ENCODE peak calls at places on chromosomes 5 and 9, in eight cellular contexts. Y is NCI-H82; U is activated CD4-positive, alpha-beta T cell treated with anti-CD3 and anti-CD28 coated beads, Interleukin-2, amount 50 U/mL, for 1 hour; I is HCT116; D is HFF-Myc; B is activated CD8-positive, alpha-beta memory T cell treated with anti-CD3 and anti-CD28 coated beads for 48 hours; J is central memory CD8-positive, alpha-beta T cell; H is HepG2. F is an unnamed sample.

GRCh38 chr9:136095495-136096058 is 488 bp upstream of the NACC2 start:
- DNase-seq in Y (no peak), U (no peak), I (no peak), D (no peak), B (no peak), J (no peak), H (no peak), F (no peak)

GRCh38 chr9:13719410-13719809 is 439.9 kb upstream of the MPDZ start:
- DNase-seq in Y (peak), U (no peak), I (no peak), D (no peak), B (no peak), J (no peak), H (no peak), F (peak)

GRCh38 chr9:79661279-79661678 is 89.5 kb downstream of the TLE4 start:
- DNase-seq in Y (peak), U (no peak), I (no peak), D (no peak), B (no peak), J (no peak), H (no peak), F (no peak)

GRCh38 chr9:18459958-18460584 is 13.9 kb upstream of the ADAMTSL1 start:
- DNase-seq in Y (no peak), U (no peak), I (no peak), D (peak), B (no peak), J (no peak), H (no peak), F (peak)

GRCh38 chr5:82257247-82257646 is 20.9 kb downstream of the RPS23 start:
- DNase-seq in Y (no peak), U (no peak), I (no peak), D (no peak), B (no peak), J (no peak), H (no peak), F (no peak)

GRCh38 chr5:111775224-111775623 is 18.2 kb upstream of the NREP start:
- DNase-seq in Y (peak), U (no peak), I (no peak), D (no peak), B (no peak), J (no peak), H (no peak), F (no peak)

GRCh38 chr5:38707352-38708324 is 138.2 kb upstream of the OSMR start:
- DNase-seq in Y (no peak), U (no peak), I (no peak), D (no peak), B (no peak), J (no peak), H (no peak), F (no peak)

GRCh38 chr9:112793213-112793810 is 42.8 kb downstream of the SNX30 start:
- DNase-seq in Y (peak), U (peak), I (peak), D (peak), B (peak), J (peak), H (peak), F (peak)

GRCh38 chr5:67292201-67292940 is 95.8 kb upstream of the CD180 start:
- DNase-seq in Y (no peak), U (no peak), I (no peak), D (no peak), B (no peak), J (no peak), H (no peak), F (no peak)

GRCh38 chr5:36666986-36667385 is 60.6 kb downstream of the SLC1A3 start:
- DNase-seq in Y (no peak), U (no peak), I (no peak), D (no peak), B (no peak), J (no peak), H (no peak), F (no peak)

F was measured in brain microvascular endothelial cell.